ENCODE peak calls at places on chromosomes 13 and 19, in ten cellular contexts. L is epithelial cell of esophagus; D is Peyer's patch; R is adrenal gland; S is suprapubic skin; X is transverse colon; J is CD8-positive, alpha-beta T cell; H is psoas muscle; P is right atrium auricular region; O is cardiac fibroblast. F is an unnamed sample.

GRCh38 chr19:2371656-2372055 is 11.6 kb downstream of the TMPRSS9 start:
- DNase-seq in O (peak; percentile 7), D (no peak), P (no peak), J (no peak), S (no peak), X (no peak), R (peak; percentile 42), L (peak; percentile 21), H (no peak), F (peak; percentile 19)

GRCh38 chr19:35138305-35138799 is 272 bp upstream of the FXYD1 start:
- DNase-seq in D (no peak), P (no peak), R (no peak), O (peak; percentile 58), X (no peak), J (no peak), L (no peak), S (no peak), H (peak; percentile 73), F (peak; percentile 29)

GRCh38 chr19:6914321-6914720 is 26.9 kb downstream of the ADGRE1 start:
- DNase-seq in P (no peak), X (no peak), J (no peak), D (no peak), R (no peak), O (no peak), H (no peak), S (no peak), L (no peak), F (no peak)

GRCh38 chr19:35090795-35091214 is 24.8 kb upstream of the FXYD3 start:
- DNase-seq in S (no peak), J (no peak), P (no peak), L (no peak), X (no peak), H (no peak), O (no peak), D (no peak), R (no peak), F (no peak)

GRCh38 chr19:18205180-18205915 is 1.5 kb upstream of the RAB3A start:
- DNase-seq in S (peak; percentile 92), X (peak; percentile 82), R (peak; percentile 80), D (peak; percentile 90), L (peak; percentile 62), J (no peak), O (peak; percentile 83), H (peak; percentile 85), P (peak; percentile 87), F (peak; percentile 86)

GRCh38 chr19:46513461-46514236 is 18.0 kb upstream of the PNMA8B start:
- DNase-seq in J (peak; percentile 63), D (peak; percentile 85), O (peak; percentile 85), R (peak; percentile 84), H (peak; percentile 82), L (peak; percentile 73), X (peak; percentile 83), S (peak; percentile 92), P (peak; percentile 82), F (peak; percentile 77)

GRCh38 chr13:62407871-62408270 is 992.2 kb upstream of the PCDH20 start:
- DNase-seq in L (no peak), J (no peak), R (no peak), D (no peak), S (no peak), X (no peak), O (no peak), H (no peak), P (no peak), F (no peak)

GRCh38 chr13:98752111-98752941 is at the start of gene SLC15A1:
- DNase-seq in H (no peak), J (no peak), P (no peak), O (no peak), R (peak; percentile 4), D (peak; percentile 74), L (no peak), X (peak; percentile 47), S (no peak), F (no peak)

GRCh38 chr13:43085545-43085944 is 62.2 kb downstream of the DNAJC15 start:
- DNase-seq in O (peak; percentile 62), R (no peak), L (peak; percentile 40), D (no peak), S (no peak), P (no peak), J (no peak), H (no peak), X (no peak), F (peak; percentile 61)

GRCh38 chr19:47651691-47652090 is 42.8 kb downstream of the BICRA start:
- DNase-seq in L (no peak), D (no peak), R (no peak), J (no peak), O (no peak), S (no peak), P (no peak), X (no peak), H (no peak), F (no peak)
- TF ChIP-seq CTCF in L (no peak), D (no peak), R (no peak), J (no peak), O (no peak), S (no peak), P (no peak), X (no peak), H (no peak), F (no peak)

DNA sequence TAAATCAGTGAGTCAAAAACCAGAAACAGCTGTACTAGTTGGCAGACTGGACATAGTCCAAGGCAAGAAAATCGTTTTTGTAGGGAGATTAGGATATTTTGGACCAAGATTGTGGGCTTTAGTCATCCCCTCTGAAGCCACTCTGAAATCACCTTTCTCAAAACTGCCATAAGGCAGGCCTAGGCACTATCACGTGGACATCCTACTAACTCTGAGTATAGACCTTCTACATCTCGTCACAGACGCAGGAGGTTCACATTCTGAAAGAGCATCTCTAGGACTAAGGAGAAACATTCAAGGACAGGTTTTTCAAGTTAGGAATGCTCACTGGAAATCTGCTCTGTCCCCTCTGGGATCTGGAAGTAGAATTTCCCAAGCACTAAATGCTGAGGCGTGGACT is 2.4 kb upstream of the RUBCNL start:
- DNase-seq in S (no peak), O (no peak), J (no peak), R (no peak), H (no peak), L (no peak), X (no peak), P (no peak), D (no peak), F (no peak)
- H3K4me3 ChIP-seq in S (no peak overlapping the region), O (no peak overlapping the region), J (no peak overlapping the region), R (no peak overlapping the region), H (no peak overlapping the region), L (no peak overlapping the region), X (no peak overlapping the region), P (no peak overlapping the region), D (no peak overlapping the region), F (no peak overlapping the region)

DNA sequence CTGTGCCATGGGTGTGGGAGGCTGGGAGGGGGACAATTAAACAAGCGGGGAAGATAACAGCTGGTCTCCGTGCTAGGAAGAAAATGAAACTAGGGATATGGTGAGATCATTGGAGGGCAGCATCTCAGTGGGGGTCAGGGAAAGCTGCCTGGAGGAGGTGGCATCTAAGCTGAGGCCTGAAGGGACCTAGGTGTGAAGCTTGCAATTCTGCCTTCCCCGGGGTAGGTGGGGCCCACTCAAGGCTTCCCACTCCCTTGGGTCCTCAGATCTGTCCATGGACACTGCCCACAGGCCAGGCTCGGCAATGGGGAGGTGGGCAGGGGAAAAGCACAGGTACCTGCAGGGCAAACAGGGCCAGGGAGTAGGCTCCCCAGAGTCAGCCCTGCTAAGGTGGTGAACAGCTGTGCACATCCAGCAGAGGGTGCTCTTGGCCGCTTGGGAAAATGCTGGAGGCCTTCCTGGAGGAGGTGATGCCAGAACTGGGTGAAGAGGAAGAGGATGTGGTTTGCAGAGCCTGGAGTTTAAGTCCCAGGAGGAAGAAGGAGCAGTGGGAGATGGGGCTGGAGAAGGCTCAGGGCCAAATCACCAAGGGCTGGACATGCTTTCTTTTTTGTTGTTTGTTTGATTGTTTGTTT is 25.7 kb upstream of the CCNE1 start:
- DNase-seq in X (no peak), R (no peak), H (no peak), O (no peak), J (no peak), D (no peak), L (no peak), S (no peak), P (no peak), F (no peak)
- TF ChIP-seq CTCF in X (no peak), R (no peak), H (no peak), O (peak; percentile 14), J (no peak), D (no peak), L (no peak), S (no peak), P (no peak), F (no peak)

GRCh38 chr19:43776285-43776684 is 4.5 kb downstream of the KCNN4 start:
- DNase-seq in P (no peak), L (no peak), X (no peak), S (no peak), D (no peak), O (no peak), H (no peak), J (no peak), R (no peak), F (no peak)

GRCh38 chr19:43775299-43775890 is 5.4 kb downstream of the KCNN4 start:
- DNase-seq in S (no peak), P (no peak), R (no peak), H (no peak), D (no peak), J (no peak), O (no peak), X (no peak), L (no peak), F (no peak)

GRCh38 chr19:43777163-43777700 is 3.5 kb downstream of the KCNN4 start:
- DNase-seq in J (no peak), L (no peak), H (no peak), R (peak; percentile 34), P (no peak), X (no peak), O (peak; percentile 29), D (no peak), S (no peak), F (no peak)

GRCh38 chr19:43773725-43774102 is 7.1 kb downstream of the KCNN4 start:
- DNase-seq in S (no peak), P (no peak), X (no peak), O (no peak), D (no peak), R (no peak), L (no peak), H (no peak), J (no peak), F (no peak)

DNA sequence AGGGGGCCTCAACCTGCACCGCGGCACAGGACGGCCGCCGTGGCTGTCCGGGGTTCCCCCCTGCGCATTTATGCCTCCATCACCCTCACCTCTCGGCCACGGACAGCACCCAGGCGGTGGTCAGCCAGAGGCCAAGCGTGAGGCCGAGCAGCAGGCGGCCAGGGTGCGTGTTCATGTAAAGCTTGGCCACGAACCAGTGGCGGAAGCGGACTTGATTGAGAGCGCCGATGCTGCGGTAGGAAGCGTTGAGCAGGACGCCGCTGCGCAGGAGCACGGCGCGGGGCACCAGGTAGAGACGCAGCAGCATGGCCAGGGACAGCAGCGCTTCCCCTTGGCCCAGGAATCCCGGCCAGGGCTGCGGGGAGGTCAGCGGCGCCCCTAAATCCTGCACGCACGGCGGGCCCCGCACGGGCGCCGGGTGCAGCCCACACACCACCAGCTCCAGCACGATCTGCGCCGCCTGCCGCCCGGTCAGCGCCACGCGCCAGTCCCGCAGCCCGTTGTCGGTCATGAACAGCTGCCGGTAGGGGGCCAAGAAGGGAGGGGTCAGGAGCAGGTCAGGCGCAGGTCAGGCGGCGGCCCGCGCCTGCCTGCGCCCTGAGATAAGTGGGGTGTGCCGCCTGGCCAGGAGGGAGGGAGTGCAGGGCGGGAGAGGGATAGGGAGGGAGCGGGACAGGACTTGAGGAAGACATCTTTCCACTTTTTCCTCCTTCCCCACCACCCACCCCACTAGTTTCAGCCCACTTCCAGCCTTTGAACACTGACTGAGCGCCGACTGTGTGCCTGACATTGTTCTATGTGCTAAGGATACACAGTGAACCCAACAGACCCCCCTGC is 6.5 kb downstream of the KCNN4 start:
- DNase-seq in O (peak; percentile 77), S (no peak), J (no peak), L (peak; percentile 45), D (no peak), R (peak; percentile 85), P (peak; percentile 69), H (peak; percentile 68), X (peak; percentile 78), F (peak; percentile 72)
- H3K4me3 ChIP-seq in O (peak overlapping the region; percentile 10), S (peak overlapping the region; percentile 14), J (no peak overlapping the region), L (no peak overlapping the region), D (no peak overlapping the region), R (peak overlapping the region; percentile 41), P (peak overlapping the region; percentile 39), H (peak overlapping the region; percentile 51), X (no peak overlapping the region), F (peak overlapping the region; percentile 26)

F was measured in fibroblast of villous mesenchyme.